ENCODE peak calls at places on chromosomes 7 and 10, in six cellular contexts. R is AG20443; C is aorta; M is neural progenitor cell; N is ovary; U is activated gamma-delta T cell treated with anti-CD3 and anti-CD28 coated beads, Interleukin-2, amount 50 U/mL, for 16 hours. J is an unnamed sample.

GRCh38 chr10:42768581-42769152 is 13.9 kb upstream of the BMS1 start:
- DNase-seq in R (no peak), C (no peak), M (no peak), N (no peak), U (no peak), J (no peak)

GRCh38 chr7:10181996-10182395 is 791.7 kb upstream of the PHF14 start:
- DNase-seq in R (no peak), C (no peak), M (no peak), N (no peak), U (no peak), J (no peak)

GRCh38 chr10:125062244-125063208 is 97.8 kb downstream of the CTBP2 start:
- DNase-seq in R (peak), C (no peak), M (no peak), N (no peak), U (no peak), J (no peak)

GRCh38 chr7:108684629-108685028 is 115.0 kb downstream of the DNAJB9 start:
- DNase-seq in R (no peak), C (no peak), M (no peak), N (no peak), U (no peak), J (no peak)

GRCh38 chr10:61942997-61943457 is 41.5 kb downstream of the ARID5B start:
- DNase-seq in R (peak), C (no peak), M (no peak), N (no peak), U (no peak), J (no peak)

GRCh38 chr10:7836571-7836970 is 18.3 kb downstream of the TAF3 start:
- DNase-seq in R (no peak), C (no peak), M (no peak), N (no peak), U (no peak), J (no peak)

GRCh38 chr7:69668339-69668738 is 70.1 kb downstream of the AUTS2 start:
- DNase-seq in R (no peak), C (no peak), M (no peak), N (no peak), U (no peak), J (no peak)

GRCh38 chr7:156842740-156843140 is 50.2 kb downstream of the LMBR1 start:
- DNase-seq in R (no peak), C (no peak), M (no peak), N (no peak), U (no peak), J (peak)

GRCh38 chr7:80307251-80307856 is 172.7 kb downstream of the GNAI1 start:
- DNase-seq in R (peak), C (no peak), M (no peak), N (no peak), U (no peak), J (no peak)

GRCh38 chr7:105002-105401 is 87.4 kb upstream of the FAM20C start:
- DNase-seq in R (no peak), C (no peak), M (no peak), N (no peak), U (no peak), J (no peak)

GRCh38 chr10:123560301-123561144 is 105.6 kb upstream of the GPR26 start:
- DNase-seq in R (no peak), C (no peak), M (no peak), N (no peak), U (no peak), J (no peak)

GRCh38 chr7:105828141-105828540 is 48.3 kb downstream of the ATXN7L1 start:
- DNase-seq in R (no peak), C (no peak), M (no peak), N (no peak), U (no peak), J (no peak)

GRCh38 chr7:82624337-82624736 is 180.8 kb upstream of the CACNA2D1 start:
- DNase-seq in R (peak), C (no peak), M (no peak), N (no peak), U (no peak), J (no peak)